ENCODE peak calls at places on chromosomes 6 and 20, in seven cellular contexts. K, L, U, T, Q, B and I are unnamed samples.
A peak's percentile ranks its signal among the peaks of the same experiment; 100 is the strongest.

GRCh38 chr6:56435754-56436153 is 188.4 kb upstream of the COL21A1 start:
- DNase-seq in T (no peak), K (peak; percentile 27), L (no peak), U (no peak), Q (no peak), B (no peak), I (no peak)

GRCh38 chr20:61640171-61640570 is 388.1 kb downstream of the CDH4 start:
- DNase-seq in K (no peak), B (no peak), T (no peak), U (no peak), L (no peak), Q (no peak), I (no peak)

GRCh38 chr20:881051-881820 is 34.9 kb downstream of the ANGPT4 start:
- DNase-seq in T (peak; percentile 74), L (no peak), B (peak; percentile 11), K (peak; percentile 27), U (no peak), Q (peak; percentile 37), I (no peak)

GRCh38 chr6:12679291-12679690 is 37.3 kb upstream of the PHACTR1 start:
- DNase-seq in T (no peak), Q (no peak), K (peak; percentile 29), L (no peak), B (no peak), U (no peak), I (peak; percentile 6)

GRCh38 chr20:16699287-16699686 is 30.5 kb upstream of the SNRPB2 start:
- DNase-seq in K (no peak), L (no peak), Q (no peak), B (no peak), T (no peak), U (no peak), I (no peak)

GRCh38 chr20:23282111-23282510 is 68.5 kb upstream of the NXT1 start:
- DNase-seq in T (no peak), U (no peak), K (no peak), B (no peak), Q (no peak), L (no peak), I (no peak)

GRCh38 chr6:149683256-149683860 is 34.5 kb downstream of the LATS1 start:
- DNase-seq in U (no peak), Q (no peak), B (no peak), K (no peak), L (no peak), T (no peak), I (no peak)

GRCh38 chr20:23226612-23227265 is 123.9 kb upstream of the NXT1 start:
- DNase-seq in L (no peak), Q (no peak), U (no peak), K (no peak), B (no peak), T (no peak), I (no peak)

GRCh38 chr6:11667876-11668275 is 110.7 kb downstream of the ADTRP start:
- DNase-seq in T (no peak), U (no peak), L (no peak), B (no peak), K (no peak), Q (no peak), I (no peak)

GRCh38 chr6:122564230-122564629 is 46.0 kb upstream of the PKIB start:
- DNase-seq in U (no peak), Q (no peak), L (no peak), B (no peak), K (no peak), T (no peak), I (no peak)

GRCh38 chr20:49285233-49285668 is 7.4 kb upstream of the ZNFX1 start:
- DNase-seq in L (peak; percentile 42), Q (no peak), K (peak; percentile 22), T (no peak), B (peak; percentile 21), U (no peak), I (no peak)

GRCh38 chr6:26502169-26502568 is 2.1 kb downstream of the BTN1A1 start:
- DNase-seq in L (peak; percentile 77), U (no peak), B (peak; percentile 70), K (peak; percentile 47), T (no peak), Q (no peak), I (peak; percentile 20)

GRCh38 chr6:150503586-150504339 is 95.9 kb upstream of the PLEKHG1 start:
- DNase-seq in B (no peak), K (no peak), L (no peak), U (no peak), T (no peak), Q (no peak), I (no peak)

GRCh38 chr20:44620030-44620429 is 31.5 kb downstream of the ADA start:
- DNase-seq in Q (no peak), T (no peak), L (no peak), B (no peak), K (no peak), U (no peak), I (no peak)

GRCh38 chr6:168027521-168027920 is 30.1 kb downstream of the KIF25 start:
- DNase-seq in Q (no peak), L (no peak), T (no peak), U (no peak), K (no peak), B (no peak), I (no peak)

GRCh38 chr6:157510329-157511188 is 129.6 kb downstream of the ZDHHC14 start:
- DNase-seq in L (no peak), U (no peak), Q (no peak), B (no peak), T (no peak), K (no peak), I (no peak)

GRCh38 chr20:44092551-44093248 is 94.3 kb downstream of the JPH2 start:
- DNase-seq in Q (no peak), K (peak; percentile 33), B (peak; percentile 73), U (no peak), T (no peak), L (peak; percentile 69), I (peak; percentile 65)

GRCh38 chr20:23179766-23180403 is 93.8 kb upstream of the CD93 start:
- DNase-seq in Q (no peak), B (no peak), L (no peak), K (no peak), T (no peak), U (no peak), I (no peak)

GRCh38 chr6:97524846-97525245 is 241.8 kb upstream of the MMS22L start:
- DNase-seq in T (no peak), U (no peak), L (no peak), Q (no peak), B (no peak), K (no peak), I (no peak)

GRCh38 chr6:130560231-130560630 is 194.4 kb downstream of the TMEM200A start:
- DNase-seq in T (no peak), U (no peak), K (no peak), L (no peak), B (peak; percentile 2), Q (peak; percentile 21), I (no peak)

GRCh38 chr20:51797357-51798025 is 4.8 kb downstream of the SALL4 start:
- DNase-seq in Q (no peak), L (no peak), K (no peak), B (no peak), T (no peak), U (no peak), I (peak; percentile 25)

GRCh38 chr6:108699290-108700041 is 138.7 kb downstream of the FOXO3 start:
- DNase-seq in Q (no peak), T (no peak), L (no peak), B (no peak), U (no peak), K (no peak), I (peak; percentile 50)

GRCh38 chr20:11001767-11002540 is 328.2 kb upstream of the JAG1 start:
- DNase-seq in L (no peak), Q (peak; percentile 6), U (no peak), T (peak; percentile 95), B (no peak), K (peak; percentile 90), I (peak; percentile 41)

GRCh38 chr20:53933232-53933846 is 137.1 kb downstream of the BCAS1 start:
- DNase-seq in K (no peak), T (no peak), Q (no peak), L (peak; percentile 17), U (no peak), B (no peak), I (no peak)

GRCh38 chr6:15470746-15471145 is 192.1 kb downstream of the DTNBP1 start:
- DNase-seq in T (no peak), Q (no peak), U (no peak), B (no peak), K (no peak), L (no peak), I (no peak)

GRCh38 chr6:143279385-143279784 is 171.1 kb downstream of the ADAT2 start:
- DNase-seq in Q (no peak), L (no peak), B (peak; percentile 29), T (peak; percentile 13), U (no peak), K (no peak), I (peak; percentile 47)

GRCh38 chr6:137342607-137343186 is 123.5 kb upstream of the IFNGR1 start:
- DNase-seq in U (no peak), T (no peak), B (no peak), K (no peak), L (no peak), Q (no peak), I (no peak)

GRCh38 chr6:36035240-36035639 is 7.6 kb downstream of the MAPK14 start:
- DNase-seq in B (peak; percentile 59), Q (no peak), U (no peak), T (no peak), L (no peak), K (no peak), I (no peak)

GRCh38 chr6:16294371-16294770 is 56.0 kb downstream of the GMPR start:
- DNase-seq in L (no peak), B (no peak), Q (no peak), K (no peak), T (no peak), U (no peak), I (no peak)